ENCODE peak calls at places on chromosome 16, in six cellular contexts. One of them, this sample, is unnamed.

GRCh38 chr16:54651851-54652770 is 278.6 kb upstream of the IRX5 start:
- DNase-seq in activated naive CD4-positive, alpha-beta T cell treated with anti-CD3 and anti-CD28 coated beads, Interleukin-2, amount 50 U/mL, for 16 hours: no peak
- DNase-seq in stimulated activated CD4-positive, alpha-beta T cell treated with anti-CD3 and anti-CD28 coated beads, Interleukin-15, amount 100 ng/mL, for 1 hour: no peak
- DNase-seq in osteoblast: peak; percentile 80
- DNase-seq in SW480: peak; percentile 23
- DNase-seq in fibroblast of lung: no peak
- DNase-seq in this sample: no peak

GRCh38 chr16:35560637-35560984 is 2101.2 kb downstream of the TP53TG3F start:
- DNase-seq in fibroblast of lung: no peak
- DNase-seq in osteoblast: no peak
- DNase-seq in SW480: no peak
- DNase-seq in stimulated activated CD4-positive, alpha-beta T cell treated with anti-CD3 and anti-CD28 coated beads, Interleukin-15, amount 100 ng/mL, for 1 hour: no peak
- DNase-seq in activated naive CD4-positive, alpha-beta T cell treated with anti-CD3 and anti-CD28 coated beads, Interleukin-2, amount 50 U/mL, for 16 hours: no peak
- DNase-seq in this sample: no peak

GRCh38 chr16:75130150-75130771 is 13.7 kb upstream of the LDHD start:
- DNase-seq in activated naive CD4-positive, alpha-beta T cell treated with anti-CD3 and anti-CD28 coated beads, Interleukin-2, amount 50 U/mL, for 16 hours: no peak
- DNase-seq in SW480: peak; percentile 46
- DNase-seq in fibroblast of lung: no peak
- DNase-seq in osteoblast: no peak
- DNase-seq in stimulated activated CD4-positive, alpha-beta T cell treated with anti-CD3 and anti-CD28 coated beads, Interleukin-15, amount 100 ng/mL, for 1 hour: no peak
- DNase-seq in this sample: no peak

GRCh38 chr16:52827456-52827855 is 225.2 kb downstream of the CHD9NB start:
- DNase-seq in SW480: no peak
- DNase-seq in osteoblast: peak; percentile 31
- DNase-seq in activated naive CD4-positive, alpha-beta T cell treated with anti-CD3 and anti-CD28 coated beads, Interleukin-2, amount 50 U/mL, for 16 hours: no peak
- DNase-seq in stimulated activated CD4-positive, alpha-beta T cell treated with anti-CD3 and anti-CD28 coated beads, Interleukin-15, amount 100 ng/mL, for 1 hour: no peak
- DNase-seq in fibroblast of lung: no peak
- DNase-seq in this sample: no peak

GRCh38 chr16:53080345-53081031 is 25.7 kb downstream of the CHD9 start:
- DNase-seq in SW480: no peak
- DNase-seq in stimulated activated CD4-positive, alpha-beta T cell treated with anti-CD3 and anti-CD28 coated beads, Interleukin-15, amount 100 ng/mL, for 1 hour: no peak
- DNase-seq in fibroblast of lung: peak; percentile 89
- DNase-seq in activated naive CD4-positive, alpha-beta T cell treated with anti-CD3 and anti-CD28 coated beads, Interleukin-2, amount 50 U/mL, for 16 hours: no peak
- DNase-seq in osteoblast: peak; percentile 81
- DNase-seq in this sample: peak; percentile 82

GRCh38 chr16:11586375-11586855 is 304 bp downstream of the LITAF start:
- DNase-seq in activated naive CD4-positive, alpha-beta T cell treated with anti-CD3 and anti-CD28 coated beads, Interleukin-2, amount 50 U/mL, for 16 hours: peak; percentile 44
- DNase-seq in SW480: no peak
- DNase-seq in osteoblast: peak; percentile 83
- DNase-seq in stimulated activated CD4-positive, alpha-beta T cell treated with anti-CD3 and anti-CD28 coated beads, Interleukin-15, amount 100 ng/mL, for 1 hour: no peak
- DNase-seq in fibroblast of lung: no peak
- DNase-seq in this sample: no peak

GRCh38 chr16:24748242-24748641 is 18.8 kb downstream of the TNRC6A start:
- DNase-seq in osteoblast: peak; percentile 84
- DNase-seq in fibroblast of lung: peak; percentile 94
- DNase-seq in SW480: peak; percentile 32
- DNase-seq in activated naive CD4-positive, alpha-beta T cell treated with anti-CD3 and anti-CD28 coated beads, Interleukin-2, amount 50 U/mL, for 16 hours: no peak
- DNase-seq in stimulated activated CD4-positive, alpha-beta T cell treated with anti-CD3 and anti-CD28 coated beads, Interleukin-15, amount 100 ng/mL, for 1 hour: no peak
- DNase-seq in this sample: peak; percentile 78

GRCh38 chr16:89484923-89485679 is 5.3 kb downstream of the ANKRD11 start:
- DNase-seq in osteoblast: no peak
- DNase-seq in fibroblast of lung: no peak
- DNase-seq in activated naive CD4-positive, alpha-beta T cell treated with anti-CD3 and anti-CD28 coated beads, Interleukin-2, amount 50 U/mL, for 16 hours: no peak
- DNase-seq in SW480: no peak
- DNase-seq in stimulated activated CD4-positive, alpha-beta T cell treated with anti-CD3 and anti-CD28 coated beads, Interleukin-15, amount 100 ng/mL, for 1 hour: no peak
- DNase-seq in this sample: no peak

GRCh38 chr16:50494501-50495491 is 53.4 kb upstream of the NKD1 start:
- DNase-seq in osteoblast: no peak
- DNase-seq in SW480: no peak
- DNase-seq in activated naive CD4-positive, alpha-beta T cell treated with anti-CD3 and anti-CD28 coated beads, Interleukin-2, amount 50 U/mL, for 16 hours: no peak
- DNase-seq in stimulated activated CD4-positive, alpha-beta T cell treated with anti-CD3 and anti-CD28 coated beads, Interleukin-15, amount 100 ng/mL, for 1 hour: no peak
- DNase-seq in fibroblast of lung: no peak
- DNase-seq in this sample: no peak

GRCh38 chr16:59878999-59879398 is 1144.9 kb upstream of the GOT2 start:
- DNase-seq in fibroblast of lung: no peak
- DNase-seq in stimulated activated CD4-positive, alpha-beta T cell treated with anti-CD3 and anti-CD28 coated beads, Interleukin-15, amount 100 ng/mL, for 1 hour: no peak
- DNase-seq in osteoblast: peak; percentile 9
- DNase-seq in activated naive CD4-positive, alpha-beta T cell treated with anti-CD3 and anti-CD28 coated beads, Interleukin-2, amount 50 U/mL, for 16 hours: no peak
- DNase-seq in SW480: no peak
- DNase-seq in this sample: no peak

GRCh38 chr16:30987581-30988190 is 2.7 kb downstream of the HSD3B7 start:
- DNase-seq in osteoblast: no peak
- DNase-seq in activated naive CD4-positive, alpha-beta T cell treated with anti-CD3 and anti-CD28 coated beads, Interleukin-2, amount 50 U/mL, for 16 hours: no peak
- DNase-seq in stimulated activated CD4-positive, alpha-beta T cell treated with anti-CD3 and anti-CD28 coated beads, Interleukin-15, amount 100 ng/mL, for 1 hour: no peak
- DNase-seq in fibroblast of lung: no peak
- DNase-seq in SW480: no peak
- DNase-seq in this sample: no peak

GRCh38 chr16:77300232-77300631 is 101.0 kb downstream of the SYCE1L start:
- DNase-seq in fibroblast of lung: no peak
- DNase-seq in SW480: no peak
- DNase-seq in activated naive CD4-positive, alpha-beta T cell treated with anti-CD3 and anti-CD28 coated beads, Interleukin-2, amount 50 U/mL, for 16 hours: no peak
- DNase-seq in stimulated activated CD4-positive, alpha-beta T cell treated with anti-CD3 and anti-CD28 coated beads, Interleukin-15, amount 100 ng/mL, for 1 hour: no peak
- DNase-seq in osteoblast: no peak
- DNase-seq in this sample: no peak

GRCh38 chr16:27779719-27780161 is 229.8 kb downstream of the KATNIP start:
- DNase-seq in osteoblast: peak; percentile 97
- DNase-seq in stimulated activated CD4-positive, alpha-beta T cell treated with anti-CD3 and anti-CD28 coated beads, Interleukin-15, amount 100 ng/mL, for 1 hour: no peak
- DNase-seq in activated naive CD4-positive, alpha-beta T cell treated with anti-CD3 and anti-CD28 coated beads, Interleukin-2, amount 50 U/mL, for 16 hours: no peak
- DNase-seq in SW480: peak; percentile 18
- DNase-seq in fibroblast of lung: peak; percentile 58
- DNase-seq in this sample: no peak

GRCh38 chr16:69924777-69925191 is 26.4 kb upstream of the CLEC18A start:
- DNase-seq in activated naive CD4-positive, alpha-beta T cell treated with anti-CD3 and anti-CD28 coated beads, Interleukin-2, amount 50 U/mL, for 16 hours: no peak
- DNase-seq in fibroblast of lung: peak; percentile 70
- DNase-seq in SW480: no peak
- DNase-seq in osteoblast: peak; percentile 98
- DNase-seq in stimulated activated CD4-positive, alpha-beta T cell treated with anti-CD3 and anti-CD28 coated beads, Interleukin-15, amount 100 ng/mL, for 1 hour: no peak
- DNase-seq in this sample: peak; percentile 93

GRCh38 chr16:87608400-87608985 is 6.2 kb downstream of the JPH3 start:
- DNase-seq in osteoblast: peak; percentile 99
- DNase-seq in fibroblast of lung: peak; percentile 60
- DNase-seq in activated naive CD4-positive, alpha-beta T cell treated with anti-CD3 and anti-CD28 coated beads, Interleukin-2, amount 50 U/mL, for 16 hours: peak; percentile 34
- DNase-seq in stimulated activated CD4-positive, alpha-beta T cell treated with anti-CD3 and anti-CD28 coated beads, Interleukin-15, amount 100 ng/mL, for 1 hour: no peak
- DNase-seq in SW480: peak; percentile 14
- DNase-seq in this sample: no peak

GRCh38 chr16:84315422-84315821 is 20.7 kb downstream of the WFDC1 start:
- DNase-seq in fibroblast of lung: no peak
- DNase-seq in stimulated activated CD4-positive, alpha-beta T cell treated with anti-CD3 and anti-CD28 coated beads, Interleukin-15, amount 100 ng/mL, for 1 hour: no peak
- DNase-seq in SW480: no peak
- DNase-seq in osteoblast: no peak
- DNase-seq in activated naive CD4-positive, alpha-beta T cell treated with anti-CD3 and anti-CD28 coated beads, Interleukin-2, amount 50 U/mL, for 16 hours: no peak
- DNase-seq in this sample: no peak

GRCh38 chr16:87490091-87490798 is 2.6 kb downstream of the ZCCHC14 start:
- DNase-seq in SW480: no peak
- DNase-seq in activated naive CD4-positive, alpha-beta T cell treated with anti-CD3 and anti-CD28 coated beads, Interleukin-2, amount 50 U/mL, for 16 hours: no peak
- DNase-seq in osteoblast: peak; percentile 71
- DNase-seq in stimulated activated CD4-positive, alpha-beta T cell treated with anti-CD3 and anti-CD28 coated beads, Interleukin-15, amount 100 ng/mL, for 1 hour: no peak
- DNase-seq in fibroblast of lung: peak; percentile 18
- DNase-seq in this sample: no peak

GRCh38 chr16:81548901-81549546 is 104.4 kb downstream of the CMIP start:
- DNase-seq in fibroblast of lung: no peak
- DNase-seq in SW480: peak; percentile 48
- DNase-seq in stimulated activated CD4-positive, alpha-beta T cell treated with anti-CD3 and anti-CD28 coated beads, Interleukin-15, amount 100 ng/mL, for 1 hour: no peak
- DNase-seq in osteoblast: no peak
- DNase-seq in activated naive CD4-positive, alpha-beta T cell treated with anti-CD3 and anti-CD28 coated beads, Interleukin-2, amount 50 U/mL, for 16 hours: no peak
- DNase-seq in this sample: no peak

GRCh38 chr16:3158498-3159314 is 23.9 kb downstream of the ZNF213 start:
- DNase-seq in fibroblast of lung: peak; percentile 84
- DNase-seq in osteoblast: peak; percentile 98
- DNase-seq in SW480: peak; percentile 92
- DNase-seq in activated naive CD4-positive, alpha-beta T cell treated with anti-CD3 and anti-CD28 coated beads, Interleukin-2, amount 50 U/mL, for 16 hours: peak; percentile 77
- DNase-seq in stimulated activated CD4-positive, alpha-beta T cell treated with anti-CD3 and anti-CD28 coated beads, Interleukin-15, amount 100 ng/mL, for 1 hour: peak; percentile 90
- DNase-seq in this sample: peak; percentile 70

GRCh38 chr16:85832578-85833539 is 33.4 kb downstream of the COX4I1 start:
- DNase-seq in fibroblast of lung: no peak
- DNase-seq in stimulated activated CD4-positive, alpha-beta T cell treated with anti-CD3 and anti-CD28 coated beads, Interleukin-15, amount 100 ng/mL, for 1 hour: no peak
- DNase-seq in osteoblast: no peak
- DNase-seq in activated naive CD4-positive, alpha-beta T cell treated with anti-CD3 and anti-CD28 coated beads, Interleukin-2, amount 50 U/mL, for 16 hours: no peak
- DNase-seq in SW480: no peak
- DNase-seq in this sample: no peak

GRCh38 chr16:2457946-2458345 is 2.0 kb upstream of the TEDC2 start:
- DNase-seq in osteoblast: peak; percentile 82
- DNase-seq in activated naive CD4-positive, alpha-beta T cell treated with anti-CD3 and anti-CD28 coated beads, Interleukin-2, amount 50 U/mL, for 16 hours: no peak
- DNase-seq in SW480: no peak
- DNase-seq in stimulated activated CD4-positive, alpha-beta T cell treated with anti-CD3 and anti-CD28 coated beads, Interleukin-15, amount 100 ng/mL, for 1 hour: no peak
- DNase-seq in fibroblast of lung: no peak
- DNase-seq in this sample: no peak

GRCh38 chr16:62700456-62701280 is 664.4 kb upstream of the CDH8 start:
- DNase-seq in activated naive CD4-positive, alpha-beta T cell treated with anti-CD3 and anti-CD28 coated beads, Interleukin-2, amount 50 U/mL, for 16 hours: no peak
- DNase-seq in fibroblast of lung: no peak
- DNase-seq in stimulated activated CD4-positive, alpha-beta T cell treated with anti-CD3 and anti-CD28 coated beads, Interleukin-15, amount 100 ng/mL, for 1 hour: no peak
- DNase-seq in osteoblast: no peak
- DNase-seq in SW480: no peak
- DNase-seq in this sample: no peak

GRCh38 chr16:56121156-56121500 is 70.2 kb upstream of the GNAO1 start:
- DNase-seq in SW480: no peak
- DNase-seq in activated naive CD4-positive, alpha-beta T cell treated with anti-CD3 and anti-CD28 coated beads, Interleukin-2, amount 50 U/mL, for 16 hours: no peak
- DNase-seq in stimulated activated CD4-positive, alpha-beta T cell treated with anti-CD3 and anti-CD28 coated beads, Interleukin-15, amount 100 ng/mL, for 1 hour: no peak
- DNase-seq in fibroblast of lung: no peak
- DNase-seq in osteoblast: no peak
- DNase-seq in this sample: no peak

GRCh38 chr16:58333937-58334336 is 39.1 kb upstream of the PRSS54 start:
- DNase-seq in osteoblast: no peak
- DNase-seq in activated naive CD4-positive, alpha-beta T cell treated with anti-CD3 and anti-CD28 coated beads, Interleukin-2, amount 50 U/mL, for 16 hours: no peak
- DNase-seq in stimulated activated CD4-positive, alpha-beta T cell treated with anti-CD3 and anti-CD28 coated beads, Interleukin-15, amount 100 ng/mL, for 1 hour: no peak
- DNase-seq in fibroblast of lung: no peak
- DNase-seq in SW480: no peak
- DNase-seq in this sample: no peak

GRCh38 chr16:69709456-69710084 is 16.8 kb downstream of the NQO1 start:
- DNase-seq in stimulated activated CD4-positive, alpha-beta T cell treated with anti-CD3 and anti-CD28 coated beads, Interleukin-15, amount 100 ng/mL, for 1 hour: no peak
- DNase-seq in fibroblast of lung: peak; percentile 80
- DNase-seq in SW480: peak; percentile 69
- DNase-seq in activated naive CD4-positive, alpha-beta T cell treated with anti-CD3 and anti-CD28 coated beads, Interleukin-2, amount 50 U/mL, for 16 hours: no peak
- DNase-seq in osteoblast: peak; percentile 71
- DNase-seq in this sample: no peak

GRCh38 chr16:72990003-72990521 is 57.9 kb downstream of the ZFHX3 start:
- DNase-seq in activated naive CD4-positive, alpha-beta T cell treated with anti-CD3 and anti-CD28 coated beads, Interleukin-2, amount 50 U/mL, for 16 hours: no peak
- DNase-seq in stimulated activated CD4-positive, alpha-beta T cell treated with anti-CD3 and anti-CD28 coated beads, Interleukin-15, amount 100 ng/mL, for 1 hour: no peak
- DNase-seq in fibroblast of lung: peak; percentile 88
- DNase-seq in osteoblast: peak; percentile 89
- DNase-seq in SW480: peak; percentile 65
- DNase-seq in this sample: peak; percentile 94

GRCh38 chr16:2428051-2428786 is 1.0 kb upstream of the CCNF start:
- DNase-seq in activated naive CD4-positive, alpha-beta T cell treated with anti-CD3 and anti-CD28 coated beads, Interleukin-2, amount 50 U/mL, for 16 hours: no peak
- DNase-seq in SW480: peak; percentile 55
- DNase-seq in osteoblast: peak; percentile 85
- DNase-seq in stimulated activated CD4-positive, alpha-beta T cell treated with anti-CD3 and anti-CD28 coated beads, Interleukin-15, amount 100 ng/mL, for 1 hour: no peak
- DNase-seq in fibroblast of lung: peak; percentile 9
- DNase-seq in this sample: no peak

GRCh38 chr16:88999457-89000206 is 22.6 kb upstream of the CBFA2T3 start:
- DNase-seq in osteoblast: no peak
- DNase-seq in fibroblast of lung: no peak
- DNase-seq in stimulated activated CD4-positive, alpha-beta T cell treated with anti-CD3 and anti-CD28 coated beads, Interleukin-15, amount 100 ng/mL, for 1 hour: no peak
- DNase-seq in SW480: peak; percentile 35
- DNase-seq in activated naive CD4-positive, alpha-beta T cell treated with anti-CD3 and anti-CD28 coated beads, Interleukin-2, amount 50 U/mL, for 16 hours: peak; percentile 39
- DNase-seq in this sample: no peak

GRCh38 chr16:75032655-75033054 is 33.8 kb downstream of the ZNRF1 start:
- DNase-seq in stimulated activated CD4-positive, alpha-beta T cell treated with anti-CD3 and anti-CD28 coated beads, Interleukin-15, amount 100 ng/mL, for 1 hour: no peak
- DNase-seq in fibroblast of lung: no peak
- DNase-seq in SW480: no peak
- DNase-seq in osteoblast: no peak
- DNase-seq in activated naive CD4-positive, alpha-beta T cell treated with anti-CD3 and anti-CD28 coated beads, Interleukin-2, amount 50 U/mL, for 16 hours: no peak
- DNase-seq in this sample: no peak

GRCh38 chr16:85284138-85284897 is 172.0 kb upstream of the CIBAR2 start:
- DNase-seq in osteoblast: no peak
- DNase-seq in stimulated activated CD4-positive, alpha-beta T cell treated with anti-CD3 and anti-CD28 coated beads, Interleukin-15, amount 100 ng/mL, for 1 hour: no peak
- DNase-seq in activated naive CD4-positive, alpha-beta T cell treated with anti-CD3 and anti-CD28 coated beads, Interleukin-2, amount 50 U/mL, for 16 hours: no peak
- DNase-seq in fibroblast of lung: no peak
- DNase-seq in SW480: no peak
- DNase-seq in this sample: no peak

GRCh38 chr16:24610421-24610765 is 71.0 kb downstream of the RBBP6 start:
- DNase-seq in activated naive CD4-positive, alpha-beta T cell treated with anti-CD3 and anti-CD28 coated beads, Interleukin-2, amount 50 U/mL, for 16 hours: no peak
- DNase-seq in SW480: no peak
- DNase-seq in stimulated activated CD4-positive, alpha-beta T cell treated with anti-CD3 and anti-CD28 coated beads, Interleukin-15, amount 100 ng/mL, for 1 hour: no peak
- DNase-seq in osteoblast: peak; percentile 64
- DNase-seq in fibroblast of lung: peak; percentile 28
- DNase-seq in this sample: no peak

This sample was measured in ascending aorta.